ENCODE peak calls at places on chromosomes 2 and 18, in nine cellular contexts. R is PC-3, F is fibroblast of the aortic adventitia, G is esophagus squamous epithelium, C is BJ, H is cardiac muscle cell, P is uterus, U is psoas muscle, W is foreskin fibroblast. E is an unnamed sample.

GRCh38 chr2:18435425-18436037 is 124.9 kb downstream of the RDH14 start:
- DNase-seq in R (peak), F (peak), G (no peak), C (no peak), H (peak), P (no peak), U (no peak), W (peak), E (no peak)

GRCh38 chr2:98880266-98881152 is 55.5 kb downstream of the CRACDL start:
- DNase-seq in R (no peak), F (no peak), G (no peak), C (no peak), H (no peak), P (no peak), U (no peak), W (no peak), E (no peak)

GRCh38 chr2:31234690-31235503 is 945 bp downstream of the EHD3 start:
- DNase-seq in R (no peak), F (no peak), G (no peak), C (no peak), H (no peak), P (no peak), U (no peak), W (no peak), E (peak)

GRCh38 chr2:190407662-190408537 is at the start of gene MFSD6:
- DNase-seq in R (peak), F (no peak), G (no peak), C (no peak), H (no peak), P (peak), U (peak), W (no peak), E (peak)

GRCh38 chr18:57921708-57922107 is 118.6 kb upstream of the ATP8B1 start:
- DNase-seq in R (peak), F (no peak), G (no peak), C (no peak), H (peak), P (no peak), U (no peak), W (no peak), E (no peak)

GRCh38 chr2:68747413-68747812 is 12.8 kb downstream of the ARHGAP25 start:
- DNase-seq in R (no peak), F (no peak), G (no peak), C (no peak), H (no peak), P (no peak), U (no peak), W (no peak), E (no peak)

GRCh38 chr2:238513346-238513745 is 86.6 kb downstream of the ASB1 start:
- DNase-seq in R (peak), F (peak), G (no peak), C (no peak), H (peak), P (no peak), U (no peak), W (peak), E (peak)

GRCh38 chr18:74775239-74775638 is 177.6 kb downstream of the ZNF407 start:
- DNase-seq in R (peak), F (peak), G (no peak), C (no peak), H (peak), P (no peak), U (no peak), W (peak), E (no peak)

GRCh38 chr2:53787911-53788289 is 1.1 kb downstream of the ERLEC1 start:
- DNase-seq in R (peak), F (no peak), G (no peak), C (no peak), H (peak), P (no peak), U (no peak), W (no peak), E (no peak)

GRCh38 chr2:78757191-78757590 is 268.3 kb upstream of the REG3G start:
- DNase-seq in R (no peak), F (no peak), G (no peak), C (no peak), H (no peak), P (no peak), U (no peak), W (no peak), E (no peak)

GRCh38 chr2:96321230-96322103 is 3.6 kb upstream of the ITPRIPL1 start:
- DNase-seq in R (peak), F (peak), G (no peak), C (no peak), H (no peak), P (no peak), U (peak), W (no peak), E (peak)

GRCh38 chr2:66489433-66489832 is 54.5 kb downstream of the MEIS1 start:
- DNase-seq in R (no peak), F (no peak), G (no peak), C (no peak), H (no peak), P (no peak), U (no peak), W (no peak), E (no peak)

GRCh38 chr2:241636983-241637232 is at the start of gene THAP4:
- DNase-seq in R (no peak), F (no peak), G (no peak), C (no peak), H (peak), P (no peak), U (peak), W (peak), E (peak)

GRCh38 chr18:54787616-54788015 is 40.7 kb upstream of the RAB27B start:
- DNase-seq in R (no peak), F (peak), G (no peak), C (peak), H (peak), P (no peak), U (no peak), W (peak), E (no peak)

GRCh38 chr18:58176915-58177717 is 133.1 kb downstream of the NEDD4L start:
- DNase-seq in R (peak), F (peak), G (no peak), C (peak), H (peak), P (no peak), U (no peak), W (peak), E (no peak)

GRCh38 chr2:212962691-212963090 is 188.7 kb downstream of the IKZF2 start:
- DNase-seq in R (no peak), F (no peak), G (no peak), C (no peak), H (no peak), P (no peak), U (no peak), W (no peak), E (no peak)

GRCh38 chr2:206379321-206379720 is 64.0 kb upstream of the ADAM23 start:
- DNase-seq in R (no peak), F (no peak), G (no peak), C (no peak), H (no peak), P (no peak), U (no peak), W (no peak), E (no peak)

GRCh38 chr2:120934221-120934639 is 198.6 kb downstream of the GLI2 start:
- DNase-seq in R (no peak), F (peak), G (no peak), C (no peak), H (no peak), P (no peak), U (no peak), W (no peak), E (no peak)

GRCh38 chr2:27509326-27509725 is 12.7 kb downstream of the GCKR start:
- DNase-seq in R (no peak), F (peak), G (no peak), C (no peak), H (peak), P (no peak), U (no peak), W (peak), E (no peak)

GRCh38 chr18:8972116-8972515 is 130.4 kb upstream of the NDUFV2 start:
- DNase-seq in R (no peak), F (no peak), G (no peak), C (no peak), H (no peak), P (no peak), U (no peak), W (no peak), E (no peak)

GRCh38 chr2:26513261-26513660 is 35.3 kb upstream of the OTOF start:
- DNase-seq in R (no peak), F (no peak), G (no peak), C (no peak), H (no peak), P (no peak), U (no peak), W (no peak), E (peak)

GRCh38 chr2:239382384-239382880 is 18.4 kb downstream of the HDAC4 start:
- DNase-seq in R (no peak), F (no peak), G (no peak), C (no peak), H (no peak), P (no peak), U (no peak), W (no peak), E (peak)

GRCh38 chr2:200901459-200902072 is 12.4 kb downstream of the NIF3L1 start:
- DNase-seq in R (peak), F (peak), G (peak), C (peak), H (peak), P (peak), U (no peak), W (peak), E (no peak)

DNA sequence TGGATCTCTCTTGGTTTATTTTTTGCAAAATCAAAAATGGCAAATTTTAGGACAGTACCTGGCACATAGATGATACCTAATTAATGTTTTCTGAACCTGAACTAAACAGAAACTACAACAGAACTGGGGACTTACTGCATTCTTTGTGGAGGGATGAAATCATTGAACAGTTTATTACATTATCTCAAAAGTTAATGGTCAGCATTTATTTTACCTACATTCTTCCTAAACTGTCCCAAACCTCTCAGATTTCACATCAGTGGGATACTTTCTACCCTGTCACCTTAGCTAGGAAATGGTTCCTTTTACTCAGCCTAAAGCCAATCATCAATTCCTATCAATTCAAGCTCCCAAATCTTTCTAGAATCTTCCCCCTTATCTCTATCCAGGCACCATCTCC is 10.3 kb downstream of the NIF3L1 start:
- DNase-seq in R (no peak), F (no peak), G (no peak), C (no peak), H (no peak), P (no peak), U (no peak), W (no peak), E (no peak)
- H3K4me3 ChIP-seq in R (no peak), F (no peak), G (no peak), C (no peak), H (no peak), P (no peak), U (no peak), W (no peak), E (no peak)

DNA sequence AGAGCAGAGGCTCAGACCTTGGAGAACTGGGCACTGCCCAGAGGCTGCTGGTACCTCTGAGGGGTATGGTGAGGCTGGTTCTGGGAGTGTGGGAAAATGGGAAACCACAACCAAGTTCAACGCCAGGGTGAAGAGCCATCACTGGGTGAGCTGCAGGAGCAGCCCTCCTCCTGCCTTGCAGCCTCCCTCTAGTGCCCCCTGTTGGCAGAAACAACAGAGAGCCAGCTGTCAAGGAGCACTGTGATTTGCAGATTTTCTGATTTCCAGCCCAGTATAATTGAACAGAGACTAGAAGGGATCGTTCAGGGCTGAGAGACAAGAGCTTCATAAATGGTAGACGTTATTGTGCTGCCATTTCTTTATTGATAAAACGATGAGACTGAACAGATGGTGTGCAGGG is 50.5 kb downstream of the MAPK4 start:
- DNase-seq in R (no peak), F (no peak), G (no peak), C (no peak), H (no peak), P (no peak), U (no peak), W (no peak), E (no peak)
- TF ChIP-seq CTCF in R (peak), F (no peak), G (no peak), C (no peak), H (peak), P (no peak), U (no peak), W (no peak), E (no peak)

GRCh38 chr2:21042958-21043743 is 722 bp downstream of the APOB start:
- DNase-seq in R (peak), F (peak), G (no peak), C (no peak), H (peak), P (peak), U (peak), W (peak), E (peak)
- H3K4me3 ChIP-seq in R (no peak), F (no peak), G (no peak), C (no peak), H (no peak), P (no peak), U (peak), W (no peak), E (no peak)

DNA sequence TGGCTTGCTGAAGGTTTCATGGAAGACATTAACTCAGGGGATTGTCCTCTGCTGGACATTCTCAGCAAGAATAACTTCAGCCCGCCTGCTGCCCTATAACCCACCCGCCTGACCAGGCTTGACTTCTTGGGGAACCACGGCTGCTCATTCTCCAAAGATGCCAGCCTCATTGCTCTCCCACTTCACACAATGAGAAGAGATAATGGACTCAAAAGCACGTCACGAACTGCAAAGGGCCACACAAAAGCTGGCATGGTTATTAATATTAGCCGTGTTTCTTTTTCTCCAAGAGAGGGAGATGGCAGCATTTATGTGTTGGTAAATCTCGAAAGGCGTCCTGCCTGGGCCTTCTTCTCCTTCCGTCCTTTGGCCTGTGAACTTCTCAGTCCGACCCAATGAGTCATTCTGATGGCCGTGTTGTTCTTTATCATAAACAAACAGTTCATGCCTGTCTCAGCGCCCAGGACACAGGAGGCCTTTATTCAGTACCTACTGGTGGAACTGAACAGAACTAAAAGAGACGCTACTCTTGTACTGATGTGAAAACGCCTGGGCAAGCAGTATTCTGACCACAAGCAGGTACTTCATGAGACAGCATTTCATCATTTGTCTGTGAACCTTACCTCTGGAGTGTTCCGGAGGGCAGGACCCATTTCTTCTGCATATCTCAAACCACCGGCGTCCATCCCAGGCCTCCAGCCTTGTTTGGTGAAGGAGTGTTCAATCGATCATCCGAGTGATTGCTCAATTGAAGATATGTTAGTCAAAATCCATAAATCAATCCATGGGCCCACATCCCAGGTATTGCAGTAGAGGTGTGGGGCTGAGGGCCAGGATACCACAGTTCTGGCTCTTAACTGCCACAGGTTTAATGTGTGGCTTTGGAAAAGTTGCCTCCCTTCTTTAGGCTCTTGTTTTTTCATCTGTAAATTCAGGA is 25.1 kb upstream of the KLHL29 start:
- DNase-seq in R (no peak), F (no peak), G (no peak), C (no peak), H (no peak), P (no peak), U (no peak), W (no peak), E (no peak)
- TF ChIP-seq CTCF in R (no peak), F (no peak), G (no peak), C (no peak), H (no peak), P (no peak), U (no peak), W (no peak), E (no peak)

GRCh38 chr18:2655153-2655953 is at the start of gene SMCHD1:
- DNase-seq in R (peak), F (peak), G (peak), C (no peak), H (peak), P (peak), U (peak), W (peak), E (peak)

GRCh38 chr18:2653467-2653866 is 2.1 kb upstream of the SMCHD1 start:
- DNase-seq in R (no peak), F (no peak), G (no peak), C (no peak), H (no peak), P (no peak), U (no peak), W (no peak), E (no peak)

GRCh38 chr18:2655954-2656236 is 369 bp downstream of the SMCHD1 start:
- DNase-seq in R (no peak), F (no peak), G (peak), C (no peak), H (no peak), P (peak), U (peak), W (no peak), E (no peak)

GRCh38 chr18:2654828-2655152 is 736 bp upstream of the SMCHD1 start:
- DNase-seq in R (no peak), F (peak), G (no peak), C (no peak), H (peak), P (no peak), U (no peak), W (no peak), E (no peak)

GRCh38 chr18:2654105-2654827 is 1.3 kb upstream of the SMCHD1 start:
- DNase-seq in R (peak), F (no peak), G (no peak), C (no peak), H (peak), P (no peak), U (no peak), W (no peak), E (no peak)
- H3K4me3 ChIP-seq in R (peak), F (peak), G (peak), C (peak), H (peak), P (peak), U (peak), W (peak), E (peak)

GRCh38 chr2:72713857-72714256 is 112.0 kb downstream of the EXOC6B start:
- DNase-seq in R (peak), F (no peak), G (no peak), C (no peak), H (no peak), P (no peak), U (no peak), W (no peak), E (no peak)
- TF ChIP-seq CTCF in R (peak), F (no peak), G (no peak), C (no peak), H (peak), P (no peak), U (no peak), W (no peak), E (no peak)

GRCh38 chr18:28526196-28526595 is 349.3 kb upstream of the CDH2 start:
- DNase-seq in R (no peak), F (no peak), G (no peak), C (no peak), H (no peak), P (no peak), U (no peak), W (no peak), E (no peak)

GRCh38 chr18:28529644-28530043 is 352.7 kb upstream of the CDH2 start:
- DNase-seq in R (no peak), F (no peak), G (no peak), C (no peak), H (no peak), P (no peak), U (no peak), W (no peak), E (no peak)

GRCh38 chr18:28522250-28522649 is 345.3 kb upstream of the CDH2 start:
- DNase-seq in R (no peak), F (no peak), G (no peak), C (no peak), H (no peak), P (no peak), U (no peak), W (no peak), E (no peak)

DNA sequence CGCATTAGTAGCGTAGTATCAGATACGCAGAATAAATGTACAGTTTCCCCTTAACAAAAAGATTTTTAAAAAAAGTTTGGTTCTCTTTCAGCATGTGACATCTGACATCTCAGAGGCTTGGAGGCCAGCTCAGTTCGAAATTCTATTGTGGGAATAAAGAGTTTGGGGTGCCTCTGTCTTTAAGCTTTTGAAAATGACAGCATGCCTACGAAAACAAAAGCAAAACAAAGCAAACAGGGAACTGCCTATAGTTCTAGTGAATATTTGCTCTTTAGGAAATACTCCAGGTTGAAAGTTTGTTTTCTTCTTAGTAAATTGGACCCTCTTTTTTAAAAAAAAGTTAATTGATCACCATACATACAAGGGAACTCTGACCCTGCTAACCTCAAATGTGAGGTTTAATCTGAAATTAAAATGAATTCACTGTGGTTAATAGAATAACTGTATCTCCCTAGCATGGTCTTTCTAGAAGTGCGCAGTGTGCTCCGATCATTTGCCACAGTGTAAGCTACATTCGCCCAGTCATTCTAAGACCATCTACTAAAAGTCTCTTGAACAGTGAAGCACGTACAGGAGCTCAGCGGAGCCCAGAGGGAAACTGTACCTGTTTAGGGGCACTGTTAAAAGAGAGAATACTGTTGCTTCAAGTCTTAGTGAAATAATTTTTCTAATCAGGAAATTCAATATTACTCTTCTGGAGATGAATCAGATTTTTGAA is 347.0 kb upstream of the CDH2 start:
- DNase-seq in R (no peak), F (no peak), G (no peak), C (no peak), H (no peak), P (no peak), U (no peak), W (no peak), E (no peak)
- H3K4me3 ChIP-seq in R (peak), F (no peak), G (no peak), C (no peak), H (no peak), P (no peak), U (no peak), W (no peak), E (no peak)

GRCh38 chr2:29295843-29296242 is 180.6 kb downstream of the CLIP4 start:
- DNase-seq in R (peak), F (peak), G (no peak), C (no peak), H (no peak), P (no peak), U (no peak), W (peak), E (no peak)
- TF ChIP-seq CTCF in R (peak), F (peak), G (no peak), C (peak), H (no peak), P (no peak), U (no peak), W (peak), E (peak)

E was measured in kidney.